ENCODE peak calls at places on chromosomes 5 and 9, in five cellular contexts. K is activated CD4-positive, CD25-positive, alpha-beta regulatory T cell; V is activated CD4-positive, alpha-beta T cell treated with anti-CD3 and anti-CD28 coated beads, Interleukin-2, amount 10 ng/mL, durations not matched to agents 7 days and 5 days; R is iris pigment epithelial cell; S is posterior vena cava. B is an unnamed sample.

GRCh38 chr9:120536094-120536493 is 43.9 kb downstream of the CDK5RAP2 start:
- DNase-seq in K (no peak), V (no peak), R (no peak), S (no peak), B (no peak)

GRCh38 chr5:1419476-1420210 is 25.6 kb downstream of the SLC6A3 start:
- DNase-seq in K (no peak), V (no peak), R (no peak), S (peak; percentile 72), B (no peak)

GRCh38 chr5:171450423-171451246 is 31.2 kb downstream of the FGF18 start:
- DNase-seq in K (no peak), V (no peak), R (peak; percentile 70), S (peak; percentile 94), B (peak; percentile 81)

GRCh38 chr9:81879501-81879916 is 48.7 kb upstream of the SPATA31D4 start:
- DNase-seq in K (no peak), V (no peak), R (no peak), S (no peak), B (no peak)

GRCh38 chr5:169423580-169424278 is 122.8 kb upstream of the SLIT3 start:
- DNase-seq in K (no peak), V (no peak), R (no peak), S (no peak), B (no peak)

GRCh38 chr9:7988644-7989280 is 189.2 kb upstream of the DMAC1 start:
- DNase-seq in K (no peak), V (no peak), R (no peak), S (no peak), B (no peak)

GRCh38 chr9:135811796-135812195 is 95.5 kb downstream of the CAMSAP1 start:
- DNase-seq in K (no peak), V (no peak), R (no peak), S (no peak), B (peak; percentile 12)

GRCh38 chr9:124390812-124391658 is 24.2 kb downstream of the PSMB7 start:
- DNase-seq in K (no peak), V (no peak), R (peak; percentile 57), S (no peak), B (no peak)

GRCh38 chr9:124618476-124618875 is 111.3 kb upstream of the NR5A1 start:
- DNase-seq in K (no peak), V (no peak), R (no peak), S (no peak), B (peak; percentile 21)

GRCh38 chr9:131609116-131609830 is 64.0 kb downstream of the PRRT1B start:
- DNase-seq in K (no peak), V (no peak), R (peak; percentile 70), S (no peak), B (peak; percentile 73)

GRCh38 chr9:137161558-137162483 is 8.0 kb downstream of the LRRC26 start:
- DNase-seq in K (no peak), V (no peak), R (no peak), S (no peak), B (no peak)

GRCh38 chr5:170444969-170445505 is 55.9 kb upstream of the KCNMB1 start:
- DNase-seq in K (no peak), V (no peak), R (no peak), S (peak; percentile 42), B (no peak)